ENCODE peak calls at places on chromosomes 16 and 17, in ten cellular contexts. One of them, this sample, is unnamed.

GRCh38 chr16:57791156-57791902 is 11.0 kb downstream of the KIFC3 start:
- DNase-seq in prostate gland: no peak
- DNase-seq in left ventricle myocardium inferior: peak
- DNase-seq in CD4-positive, alpha-beta T cell: no peak
- DNase-seq in CD8-positive, alpha-beta T cell: no peak
- DNase-seq in IMR-90: no peak
- DNase-seq in epithelial cell of prostate: no peak
- DNase-seq in RWPE1: no peak
- DNase-seq in cardiac muscle cell: no peak
- DNase-seq in HCT116: no peak
- DNase-seq in this sample: no peak

GRCh38 chr17:79991140-79991923 is 44.3 kb downstream of the TBC1D16 start:
- DNase-seq in IMR-90: peak
- DNase-seq in HCT116: peak
- DNase-seq in RWPE1: peak
- DNase-seq in CD4-positive, alpha-beta T cell: peak
- DNase-seq in left ventricle myocardium inferior: peak
- DNase-seq in epithelial cell of prostate: peak
- DNase-seq in cardiac muscle cell: peak
- DNase-seq in prostate gland: peak
- DNase-seq in CD8-positive, alpha-beta T cell: peak
- DNase-seq in this sample: peak

GRCh38 chr17:10336393-10336792 is 36.4 kb downstream of the MYH13 start:
- DNase-seq in CD8-positive, alpha-beta T cell: no peak
- DNase-seq in epithelial cell of prostate: no peak
- DNase-seq in prostate gland: no peak
- DNase-seq in IMR-90: no peak
- DNase-seq in CD4-positive, alpha-beta T cell: no peak
- DNase-seq in HCT116: no peak
- DNase-seq in cardiac muscle cell: no peak
- DNase-seq in RWPE1: no peak
- DNase-seq in left ventricle myocardium inferior: no peak
- DNase-seq in this sample: no peak

GRCh38 chr17:46772013-46772878 is 46.2 kb downstream of the WNT3 start:
- DNase-seq in CD4-positive, alpha-beta T cell: no peak
- DNase-seq in IMR-90: no peak
- DNase-seq in RWPE1: no peak
- DNase-seq in epithelial cell of prostate: no peak
- DNase-seq in prostate gland: no peak
- DNase-seq in HCT116: no peak
- DNase-seq in CD8-positive, alpha-beta T cell: no peak
- DNase-seq in cardiac muscle cell: peak
- DNase-seq in left ventricle myocardium inferior: peak
- DNase-seq in this sample: peak

GRCh38 chr16:89265647-89266046 is 48.1 kb downstream of the ZNF778 start:
- DNase-seq in cardiac muscle cell: no peak
- DNase-seq in CD4-positive, alpha-beta T cell: no peak
- DNase-seq in HCT116: no peak
- DNase-seq in left ventricle myocardium inferior: no peak
- DNase-seq in CD8-positive, alpha-beta T cell: no peak
- DNase-seq in prostate gland: no peak
- DNase-seq in epithelial cell of prostate: no peak
- DNase-seq in RWPE1: no peak
- DNase-seq in IMR-90: no peak
- DNase-seq in this sample: no peak

GRCh38 chr16:28473714-28474265 is 1.7 kb upstream of the NPIPB7 start:
- DNase-seq in CD8-positive, alpha-beta T cell: no peak
- DNase-seq in epithelial cell of prostate: no peak
- DNase-seq in HCT116: no peak
- DNase-seq in IMR-90: no peak
- DNase-seq in RWPE1: no peak
- DNase-seq in CD4-positive, alpha-beta T cell: no peak
- DNase-seq in prostate gland: no peak
- DNase-seq in left ventricle myocardium inferior: no peak
- DNase-seq in cardiac muscle cell: no peak
- DNase-seq in this sample: no peak

GRCh38 chr16:8962393-8963009 is 1.2 kb downstream of the USP7 start:
- DNase-seq in left ventricle myocardium inferior: no peak
- DNase-seq in prostate gland: no peak
- DNase-seq in HCT116: no peak
- DNase-seq in epithelial cell of prostate: no peak
- DNase-seq in RWPE1: peak
- DNase-seq in IMR-90: no peak
- DNase-seq in cardiac muscle cell: peak
- DNase-seq in CD8-positive, alpha-beta T cell: peak
- DNase-seq in CD4-positive, alpha-beta T cell: peak
- DNase-seq in this sample: peak

GRCh38 chr16:82585675-82586074 is 41.1 kb upstream of the CDH13 start:
- DNase-seq in prostate gland: no peak
- DNase-seq in left ventricle myocardium inferior: no peak
- DNase-seq in HCT116: no peak
- DNase-seq in RWPE1: no peak
- DNase-seq in cardiac muscle cell: no peak
- DNase-seq in epithelial cell of prostate: no peak
- DNase-seq in CD4-positive, alpha-beta T cell: no peak
- DNase-seq in CD8-positive, alpha-beta T cell: no peak
- DNase-seq in IMR-90: peak
- DNase-seq in this sample: no peak

GRCh38 chr16:71894229-71894920 is 956 bp upstream of the IST1 start:
- DNase-seq in CD4-positive, alpha-beta T cell: peak
- DNase-seq in CD8-positive, alpha-beta T cell: peak
- DNase-seq in HCT116: peak
- DNase-seq in left ventricle myocardium inferior: peak
- DNase-seq in RWPE1: peak
- DNase-seq in IMR-90: peak
- DNase-seq in epithelial cell of prostate: peak
- DNase-seq in prostate gland: peak
- DNase-seq in cardiac muscle cell: peak
- DNase-seq in this sample: peak

GRCh38 chr16:80746231-80746630 is 58.2 kb downstream of the CDYL2 start:
- DNase-seq in epithelial cell of prostate: no peak
- DNase-seq in RWPE1: no peak
- DNase-seq in CD8-positive, alpha-beta T cell: no peak
- DNase-seq in HCT116: no peak
- DNase-seq in left ventricle myocardium inferior: no peak
- DNase-seq in IMR-90: no peak
- DNase-seq in prostate gland: no peak
- DNase-seq in CD4-positive, alpha-beta T cell: no peak
- DNase-seq in cardiac muscle cell: no peak
- DNase-seq in this sample: no peak

GRCh38 chr17:50330151-50330753 is 15.7 kb upstream of the XYLT2 start:
- DNase-seq in CD4-positive, alpha-beta T cell: no peak
- DNase-seq in CD8-positive, alpha-beta T cell: no peak
- DNase-seq in epithelial cell of prostate: no peak
- DNase-seq in prostate gland: no peak
- DNase-seq in left ventricle myocardium inferior: no peak
- DNase-seq in RWPE1: no peak
- DNase-seq in cardiac muscle cell: no peak
- DNase-seq in IMR-90: no peak
- DNase-seq in HCT116: no peak
- DNase-seq in this sample: no peak

GRCh38 chr17:7558544-7559306 is at the start of gene TNFSF13:
- DNase-seq in IMR-90: no peak
- DNase-seq in HCT116: no peak
- DNase-seq in prostate gland: peak
- DNase-seq in epithelial cell of prostate: no peak
- DNase-seq in cardiac muscle cell: no peak
- DNase-seq in CD4-positive, alpha-beta T cell: no peak
- DNase-seq in RWPE1: no peak
- DNase-seq in CD8-positive, alpha-beta T cell: no peak
- DNase-seq in left ventricle myocardium inferior: peak
- DNase-seq in this sample: no peak

GRCh38 chr17:53736516-53737274 is 86.0 kb upstream of the KIF2B start:
- DNase-seq in HCT116: no peak
- DNase-seq in cardiac muscle cell: no peak
- DNase-seq in IMR-90: no peak
- DNase-seq in CD4-positive, alpha-beta T cell: no peak
- DNase-seq in epithelial cell of prostate: no peak
- DNase-seq in prostate gland: no peak
- DNase-seq in RWPE1: no peak
- DNase-seq in left ventricle myocardium inferior: no peak
- DNase-seq in CD8-positive, alpha-beta T cell: no peak
- DNase-seq in this sample: no peak

DNA sequence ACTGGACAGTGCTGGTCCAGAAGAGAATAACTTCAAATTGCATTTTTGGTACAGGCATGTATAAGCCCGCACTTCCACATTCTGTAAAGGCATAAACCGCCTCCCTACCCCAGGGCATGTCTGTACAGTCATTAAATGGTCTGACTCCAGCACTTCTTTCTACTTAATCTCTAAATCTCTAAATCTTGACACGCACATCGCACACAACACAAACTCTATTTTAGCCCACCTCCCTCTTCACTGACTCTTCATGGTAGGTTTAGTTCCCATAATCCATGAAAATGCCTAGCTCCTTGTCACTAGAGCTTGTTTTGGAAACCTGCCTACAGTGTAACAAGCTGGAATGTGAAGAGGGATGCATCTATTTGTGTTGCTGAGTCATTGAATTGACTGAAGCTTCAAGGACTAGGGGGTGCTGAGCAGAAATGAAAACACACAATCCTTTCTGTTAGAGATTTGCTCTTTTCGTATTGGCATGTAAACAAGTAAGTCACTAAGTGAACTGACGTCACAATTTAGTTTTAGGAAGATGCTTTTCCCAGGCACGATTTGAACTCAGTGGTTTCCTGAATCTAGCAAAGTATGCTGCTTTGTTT is 1.6 kb upstream of the DUSP14 start:
- DNase-seq in IMR-90: peak
- DNase-seq in CD8-positive, alpha-beta T cell: no peak
- DNase-seq in prostate gland: peak
- DNase-seq in epithelial cell of prostate: no peak
- DNase-seq in RWPE1: peak
- DNase-seq in HCT116: peak
- DNase-seq in cardiac muscle cell: peak
- DNase-seq in CD4-positive, alpha-beta T cell: no peak
- DNase-seq in left ventricle myocardium inferior: no peak
- DNase-seq in this sample: peak
- H3K27ac ChIP-seq in IMR-90: peak
- H3K27ac ChIP-seq in CD8-positive, alpha-beta T cell: no peak
- H3K27ac ChIP-seq in prostate gland: peak
- H3K27ac ChIP-seq in epithelial cell of prostate: peak
- H3K27ac ChIP-seq in RWPE1: peak
- H3K27ac ChIP-seq in HCT116: peak
- H3K27ac ChIP-seq in cardiac muscle cell: no peak
- H3K27ac ChIP-seq in CD4-positive, alpha-beta T cell: no peak
- H3K27ac ChIP-seq in left ventricle myocardium inferior: peak
- H3K27ac ChIP-seq in this sample: peak

GRCh38 chr17:83050651-83051422 is 28.6 kb upstream of the METRNL start:
- DNase-seq in prostate gland: no peak
- DNase-seq in left ventricle myocardium inferior: no peak
- DNase-seq in epithelial cell of prostate: no peak
- DNase-seq in RWPE1: peak
- DNase-seq in CD4-positive, alpha-beta T cell: no peak
- DNase-seq in cardiac muscle cell: no peak
- DNase-seq in CD8-positive, alpha-beta T cell: no peak
- DNase-seq in HCT116: no peak
- DNase-seq in IMR-90: no peak
- DNase-seq in this sample: no peak
- H3K27ac ChIP-seq in prostate gland: peak
- H3K27ac ChIP-seq in left ventricle myocardium inferior: peak
- H3K27ac ChIP-seq in epithelial cell of prostate: no peak
- H3K27ac ChIP-seq in RWPE1: peak
- H3K27ac ChIP-seq in CD4-positive, alpha-beta T cell: peak
- H3K27ac ChIP-seq in cardiac muscle cell: no peak
- H3K27ac ChIP-seq in CD8-positive, alpha-beta T cell: peak
- H3K27ac ChIP-seq in HCT116: peak
- H3K27ac ChIP-seq in IMR-90: peak
- H3K27ac ChIP-seq in this sample: peak

GRCh38 chr17:16977932-16978331 is 6.0 kb upstream of the TNFRSF13B start:
- DNase-seq in CD8-positive, alpha-beta T cell: no peak
- DNase-seq in cardiac muscle cell: no peak
- DNase-seq in epithelial cell of prostate: no peak
- DNase-seq in HCT116: no peak
- DNase-seq in CD4-positive, alpha-beta T cell: no peak
- DNase-seq in IMR-90: peak
- DNase-seq in left ventricle myocardium inferior: no peak
- DNase-seq in prostate gland: no peak
- DNase-seq in RWPE1: no peak
- DNase-seq in this sample: no peak
- H3K27ac ChIP-seq in CD8-positive, alpha-beta T cell: no peak
- H3K27ac ChIP-seq in cardiac muscle cell: no peak
- H3K27ac ChIP-seq in epithelial cell of prostate: no peak
- H3K27ac ChIP-seq in HCT116: no peak
- H3K27ac ChIP-seq in CD4-positive, alpha-beta T cell: no peak
- H3K27ac ChIP-seq in IMR-90: no peak
- H3K27ac ChIP-seq in left ventricle myocardium inferior: no peak
- H3K27ac ChIP-seq in prostate gland: no peak
- H3K27ac ChIP-seq in RWPE1: no peak
- H3K27ac ChIP-seq in this sample: no peak

GRCh38 chr17:1762906-1763829 is 1.3 kb downstream of the SERPINF1 start:
- DNase-seq in epithelial cell of prostate: no peak
- DNase-seq in left ventricle myocardium inferior: peak
- DNase-seq in IMR-90: peak
- DNase-seq in prostate gland: peak
- DNase-seq in HCT116: no peak
- DNase-seq in CD4-positive, alpha-beta T cell: no peak
- DNase-seq in RWPE1: no peak
- DNase-seq in cardiac muscle cell: no peak
- DNase-seq in CD8-positive, alpha-beta T cell: no peak
- DNase-seq in this sample: peak

GRCh38 chr17:1762233-1762905 is 509 bp downstream of the SERPINF1 start:
- DNase-seq in RWPE1: no peak
- DNase-seq in left ventricle myocardium inferior: peak
- DNase-seq in IMR-90: peak
- DNase-seq in CD8-positive, alpha-beta T cell: no peak
- DNase-seq in cardiac muscle cell: peak
- DNase-seq in prostate gland: no peak
- DNase-seq in epithelial cell of prostate: no peak
- DNase-seq in CD4-positive, alpha-beta T cell: no peak
- DNase-seq in HCT116: no peak
- DNase-seq in this sample: no peak

GRCh38 chr17:1766382-1767135 is 4.7 kb downstream of the SERPINF1 start:
- DNase-seq in IMR-90: no peak
- DNase-seq in CD4-positive, alpha-beta T cell: no peak
- DNase-seq in prostate gland: no peak
- DNase-seq in CD8-positive, alpha-beta T cell: no peak
- DNase-seq in cardiac muscle cell: no peak
- DNase-seq in left ventricle myocardium inferior: no peak
- DNase-seq in RWPE1: no peak
- DNase-seq in HCT116: no peak
- DNase-seq in epithelial cell of prostate: no peak
- DNase-seq in this sample: no peak

GRCh38 chr17:1765576-1765975 is 3.7 kb downstream of the SERPINF1 start:
- DNase-seq in prostate gland: no peak
- DNase-seq in left ventricle myocardium inferior: no peak
- DNase-seq in CD8-positive, alpha-beta T cell: no peak
- DNase-seq in HCT116: no peak
- DNase-seq in RWPE1: no peak
- DNase-seq in IMR-90: no peak
- DNase-seq in CD4-positive, alpha-beta T cell: no peak
- DNase-seq in epithelial cell of prostate: no peak
- DNase-seq in cardiac muscle cell: no peak
- DNase-seq in this sample: no peak

DNA sequence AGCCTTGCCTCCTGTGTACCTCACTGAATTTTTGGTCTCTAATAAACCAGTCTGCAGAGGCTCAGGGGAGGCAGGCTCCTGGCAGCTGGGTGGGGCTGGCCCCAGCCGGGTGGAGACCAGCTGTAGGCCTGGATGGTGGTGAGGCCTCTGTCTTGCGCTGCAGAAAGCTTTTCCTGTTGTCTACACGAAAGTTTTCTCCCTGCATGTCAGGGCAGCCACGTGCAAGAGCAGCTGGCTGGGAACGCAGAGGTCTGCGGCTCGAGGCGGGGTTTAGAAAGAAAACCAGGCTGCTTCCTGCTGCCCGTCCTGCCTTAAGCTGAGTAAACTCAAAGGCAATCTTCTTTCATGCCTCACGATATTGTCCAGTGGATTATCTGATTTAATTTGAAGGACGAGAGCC is 2.4 kb downstream of the SERPINF1 start:
- DNase-seq in left ventricle myocardium inferior: peak
- DNase-seq in RWPE1: no peak
- DNase-seq in CD8-positive, alpha-beta T cell: peak
- DNase-seq in epithelial cell of prostate: peak
- DNase-seq in IMR-90: peak
- DNase-seq in CD4-positive, alpha-beta T cell: peak
- DNase-seq in HCT116: no peak
- DNase-seq in prostate gland: peak
- DNase-seq in cardiac muscle cell: no peak
- DNase-seq in this sample: no peak
- H3K27ac ChIP-seq in left ventricle myocardium inferior: peak
- H3K27ac ChIP-seq in RWPE1: peak
- H3K27ac ChIP-seq in CD8-positive, alpha-beta T cell: peak
- H3K27ac ChIP-seq in epithelial cell of prostate: peak
- H3K27ac ChIP-seq in IMR-90: peak
- H3K27ac ChIP-seq in CD4-positive, alpha-beta T cell: peak
- H3K27ac ChIP-seq in HCT116: no peak
- H3K27ac ChIP-seq in prostate gland: peak
- H3K27ac ChIP-seq in cardiac muscle cell: no peak
- H3K27ac ChIP-seq in this sample: peak

This sample was measured in A673.